ENCODE peak calls at places on chromosomes 16 and 17, in eight cellular contexts. L is choroid plexus epithelial cell; C is cardiac fibroblast; P is A549; Q is activated CD8-positive, alpha-beta T cell treated with anti-CD3 and anti-CD28 coated beads for 36 hours; Z is endothelial cell; Y is CD8-positive, alpha-beta T cell; I is endothelial cell of umbilical vein. M is an unnamed sample.

GRCh38 chr17:66417300-66417719 is 114.9 kb downstream of the PRKCA start:
- DNase-seq in L (no peak), C (no peak), P (no peak), Q (no peak), Z (no peak), Y (no peak), I (no peak), M (no peak)

GRCh38 chr16:80627108-80627507 is 86.3 kb downstream of the DYNLRB2 start:
- DNase-seq in L (no peak), C (no peak), P (no peak), Q (no peak), Z (no peak), Y (no peak), I (no peak), M (no peak)

GRCh38 chr17:50949128-50950001 is 83.2 kb upstream of the TOB1 start:
- DNase-seq in L (no peak), C (no peak), P (no peak), Q (no peak), Z (no peak), Y (no peak), I (no peak), M (no peak)

GRCh38 chr16:23975293-23975692 is 139.5 kb downstream of the PRKCB start:
- DNase-seq in L (no peak), C (no peak), P (no peak), Q (peak), Z (no peak), Y (no peak), I (no peak), M (no peak)

GRCh38 chr17:65433592-65433991 is 127.9 kb downstream of the AXIN2 start:
- DNase-seq in L (peak), C (no peak), P (no peak), Q (peak), Z (no peak), Y (no peak), I (no peak), M (no peak)

GRCh38 chr17:39167492-39167891 is 1.5 kb upstream of the ARL5C start:
- DNase-seq in L (no peak), C (no peak), P (no peak), Q (no peak), Z (no peak), Y (no peak), I (no peak), M (no peak)

GRCh38 chr16:9843424-9844013 is 338.7 kb downstream of the GRIN2A start:
- DNase-seq in L (no peak), C (peak), P (no peak), Q (no peak), Z (no peak), Y (no peak), I (no peak), M (peak)

GRCh38 chr17:73074515-73074914 is 18.0 kb downstream of the SLC39A11 start:
- DNase-seq in L (no peak), C (no peak), P (no peak), Q (no peak), Z (no peak), Y (no peak), I (no peak), M (no peak)

GRCh38 chr16:73058616-73059409 is 10.9 kb upstream of the ZFHX3 start:
- DNase-seq in L (peak), C (peak), P (no peak), Q (no peak), Z (peak), Y (no peak), I (peak), M (peak)

GRCh38 chr16:85357323-85357722 is 245.1 kb upstream of the CIBAR2 start:
- DNase-seq in L (no peak), C (no peak), P (no peak), Q (no peak), Z (no peak), Y (no peak), I (no peak), M (no peak)

GRCh38 chr17:45910667-45911066 is 16.3 kb downstream of the MAPT start:
- DNase-seq in L (no peak), C (no peak), P (no peak), Q (no peak), Z (no peak), Y (no peak), I (no peak), M (no peak)

GRCh38 chr17:48113201-48113676 is 5.7 kb downstream of the SNX11 start:
- DNase-seq in L (no peak), C (peak), P (no peak), Q (peak), Z (no peak), Y (peak), I (no peak), M (no peak)

GRCh38 chr17:79905832-79906231 is 66.6 kb upstream of the CBX4 start:
- DNase-seq in L (peak), C (peak), P (peak), Q (no peak), Z (no peak), Y (no peak), I (no peak), M (no peak)

GRCh38 chr17:57021226-57021940 is 43.5 kb downstream of the SCPEP1 start:
- DNase-seq in L (no peak), C (no peak), P (peak), Q (no peak), Z (no peak), Y (no peak), I (no peak), M (no peak)

GRCh38 chr17:67386965-67387551 is 10.0 kb downstream of the PITPNC1 start:
- DNase-seq in L (peak), C (peak), P (peak), Q (peak), Z (peak), Y (peak), I (peak), M (peak)

GRCh38 chr16:53372942-53373871 is 61.1 kb upstream of the RBL2 start:
- DNase-seq in L (no peak), C (no peak), P (peak), Q (peak), Z (peak), Y (peak), I (no peak), M (no peak)

GRCh38 chr17:55149485-55149884 is 115.3 kb upstream of the HLF start:
- DNase-seq in L (no peak), C (no peak), P (no peak), Q (no peak), Z (no peak), Y (no peak), I (no peak), M (no peak)

GRCh38 chr16:55021595-55022475 is 91.2 kb downstream of the IRX5 start:
- DNase-seq in L (peak), C (peak), P (peak), Q (peak), Z (peak), Y (no peak), I (no peak), M (peak)
- TF ChIP-seq CTCF in L (peak), C (no peak), P (peak), Q (no peak), Z (no peak), Y (no peak), I (no peak), M (no peak)

DNA sequence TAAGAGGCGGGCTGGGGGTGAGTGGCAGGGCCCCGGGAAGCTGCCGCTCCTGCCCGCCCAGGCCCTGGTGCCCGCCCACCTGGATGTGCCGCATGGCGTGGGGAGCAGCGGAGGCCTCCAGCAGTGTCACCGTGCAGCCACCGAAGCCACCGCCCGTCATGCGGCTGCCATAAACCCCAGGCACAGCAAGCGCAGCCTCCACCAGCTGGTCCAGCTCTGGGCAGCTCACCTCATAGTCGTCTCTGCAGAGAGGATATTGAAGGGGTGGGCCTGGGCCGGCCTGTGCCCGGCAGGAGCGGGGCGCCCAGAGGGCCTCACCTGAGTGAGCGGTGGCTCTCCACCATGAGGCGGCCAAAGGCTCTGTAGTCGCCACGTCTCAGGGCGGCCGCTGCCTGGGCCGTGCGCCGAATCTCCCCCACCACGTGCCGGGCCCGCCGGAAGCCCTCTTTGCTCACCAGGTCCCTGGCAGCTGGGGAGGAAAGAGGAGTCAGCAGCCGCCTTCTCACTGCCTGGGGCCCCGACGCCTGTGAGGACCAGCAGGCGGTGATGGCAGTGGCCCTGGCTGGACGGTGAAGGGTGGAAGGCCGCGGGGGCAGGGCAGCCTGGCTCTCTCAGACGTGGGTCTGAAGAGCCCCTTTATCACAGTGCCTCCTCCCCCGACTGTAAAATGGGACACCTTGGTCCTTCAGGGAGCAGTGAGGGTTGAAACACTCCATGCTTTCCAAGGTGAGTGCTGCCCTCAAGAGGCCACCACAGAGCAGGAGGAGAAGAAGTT is 6.7 kb downstream of the GALK1 start:
- DNase-seq in L (no peak), C (no peak), P (no peak), Q (no peak), Z (no peak), Y (no peak), I (no peak), M (no peak)
- TF ChIP-seq CTCF in L (peak), C (peak), P (peak), Q (no peak), Z (no peak), Y (no peak), I (peak), M (peak)

GRCh38 chr17:81961554-81962498 is 839 bp upstream of the NOTUM start:
- DNase-seq in L (no peak), C (no peak), P (no peak), Q (no peak), Z (no peak), Y (no peak), I (no peak), M (no peak)

GRCh38 chr17:81961087-81961514 is at the start of gene NOTUM:
- DNase-seq in L (peak), C (no peak), P (peak), Q (no peak), Z (no peak), Y (no peak), I (no peak), M (no peak)

GRCh38 chr17:81960130-81960958 is 643 bp downstream of the NOTUM start:
- DNase-seq in L (no peak), C (no peak), P (no peak), Q (no peak), Z (no peak), Y (no peak), I (no peak), M (no peak)

GRCh38 chr17:81964081-81964849 is 3.3 kb upstream of the NOTUM start:
- DNase-seq in L (no peak), C (no peak), P (no peak), Q (no peak), Z (no peak), Y (no peak), I (no peak), M (no peak)

DNA sequence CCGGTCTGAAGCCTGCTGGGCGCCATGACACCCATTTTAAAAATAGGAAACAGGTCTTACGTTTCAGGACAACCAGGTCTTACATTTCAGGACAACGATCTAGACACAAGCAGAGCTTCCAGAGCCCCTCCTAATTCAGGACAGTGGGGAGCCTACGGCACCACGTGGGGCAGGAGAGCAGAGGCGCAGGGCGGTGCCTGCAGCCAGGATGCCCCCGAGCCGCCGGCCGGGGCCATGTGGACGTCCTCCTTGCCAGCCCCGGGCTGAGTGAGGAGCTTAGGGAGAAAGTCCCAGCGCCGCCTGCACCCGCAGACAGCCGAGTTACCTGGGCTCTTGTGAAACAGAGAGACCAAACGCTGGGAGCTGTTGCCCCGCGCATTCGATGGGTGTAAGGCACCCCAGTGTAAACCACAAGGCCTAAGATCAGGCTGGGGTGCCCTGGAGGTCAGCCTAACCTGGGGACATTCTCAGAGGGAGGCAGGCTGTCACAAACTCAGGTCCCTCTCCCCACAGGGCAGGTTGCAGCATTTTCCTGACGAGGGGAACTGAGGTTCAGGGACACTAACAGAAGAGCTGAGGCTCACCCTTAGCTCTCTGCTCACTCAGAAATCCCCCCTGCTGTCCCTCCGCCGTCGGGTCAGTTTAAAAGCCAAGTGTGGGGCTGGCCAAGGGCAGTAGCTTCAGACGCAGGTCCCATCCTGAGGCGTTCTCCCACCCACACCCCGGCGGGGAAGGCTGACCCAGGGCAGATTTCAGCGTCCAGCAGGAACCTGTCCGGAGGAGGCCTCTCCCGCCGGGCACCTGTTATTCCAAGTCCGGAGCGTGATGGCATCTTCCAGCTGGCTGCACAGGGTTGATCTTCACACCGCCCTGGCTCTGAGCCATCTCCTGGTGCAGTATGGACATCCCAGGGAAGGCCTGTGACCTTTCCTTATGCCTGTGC is 1.8 kb upstream of the NOTUM start:
- DNase-seq in L (no peak), C (no peak), P (no peak), Q (no peak), Z (no peak), Y (no peak), I (no peak), M (no peak)
- TF ChIP-seq CTCF in L (no peak), C (no peak), P (no peak), Q (no peak), Z (no peak), Y (no peak), I (no peak), M (no peak)

GRCh38 chr16:30645727-30646126 is 5.0 kb upstream of the PRR14 start:
- DNase-seq in L (no peak), C (no peak), P (no peak), Q (no peak), Z (no peak), Y (no peak), I (no peak), M (no peak)
- TF ChIP-seq CTCF in L (no peak), C (no peak), P (no peak), Q (no peak), Z (no peak), Y (no peak), I (no peak), M (no peak)

GRCh38 chr17:42673885-42674754 is 2.7 kb downstream of the PLEKHH3 start:
- DNase-seq in L (peak), C (peak), P (peak), Q (peak), Z (peak), Y (peak), I (peak), M (peak)
- TF ChIP-seq CTCF in L (peak), C (peak), P (peak), Q (peak), Z (peak), Y (peak), I (peak), M (peak)

DNA sequence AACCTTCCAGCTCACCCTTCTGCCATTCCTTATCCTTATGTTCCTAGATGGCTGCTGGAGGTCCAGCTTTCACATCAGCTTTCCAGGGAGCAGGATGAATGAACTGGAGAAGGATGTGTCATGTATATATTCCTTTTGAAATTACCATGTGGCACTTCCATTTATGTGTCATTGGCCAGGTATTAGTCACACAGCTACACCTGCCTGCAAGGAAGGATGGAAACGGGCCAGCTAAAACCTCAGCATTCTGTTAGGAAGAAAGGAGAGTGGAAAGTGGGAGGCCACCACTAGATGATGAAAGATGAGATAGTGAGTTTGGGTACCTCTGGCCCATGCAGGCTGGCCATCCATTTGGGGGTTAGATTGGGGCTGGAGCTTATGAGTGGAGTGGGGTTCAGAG is 67.5 kb downstream of the KSR1 start:
- DNase-seq in L (no peak), C (no peak), P (no peak), Q (no peak), Z (no peak), Y (no peak), I (no peak), M (no peak)
- TF ChIP-seq CTCF in L (no peak), C (no peak), P (no peak), Q (no peak), Z (no peak), Y (no peak), I (no peak), M (no peak)

GRCh38 chr17:63305857-63306256 is 140.2 kb downstream of the CYB561 start:
- DNase-seq in L (no peak), C (no peak), P (no peak), Q (no peak), Z (no peak), Y (no peak), I (peak), M (no peak)

GRCh38 chr17:63306855-63307254 is 139.3 kb downstream of the CYB561 start:
- DNase-seq in L (no peak), C (no peak), P (no peak), Q (no peak), Z (no peak), Y (no peak), I (no peak), M (no peak)

GRCh38 chr17:63309021-63309420 is 137.1 kb downstream of the CYB561 start:
- DNase-seq in L (peak), C (peak), P (no peak), Q (no peak), Z (no peak), Y (no peak), I (peak), M (peak)

GRCh38 chr17:63308272-63308671 is 137.8 kb downstream of the CYB561 start:
- DNase-seq in L (no peak), C (no peak), P (no peak), Q (no peak), Z (no peak), Y (no peak), I (no peak), M (no peak)

GRCh38 chr17:63304704-63305261 is 141.3 kb downstream of the CYB561 start:
- DNase-seq in L (no peak), C (no peak), P (no peak), Q (no peak), Z (no peak), Y (no peak), I (no peak), M (no peak)
- TF ChIP-seq CTCF in L (no peak), C (no peak), P (no peak), Q (no peak), Z (no peak), Y (no peak), I (no peak), M (no peak)

GRCh38 chr16:79169239-79169638 is 431.3 kb downstream of the MAF start:
- DNase-seq in L (no peak), C (no peak), P (no peak), Q (peak), Z (no peak), Y (no peak), I (no peak), M (peak)
- TF ChIP-seq CTCF in L (no peak), C (no peak), P (no peak), Q (no peak), Z (no peak), Y (no peak), I (no peak), M (no peak)

GRCh38 chr16:89507834-89508590 is at the start of gene SPG7:
- DNase-seq in L (peak), C (peak), P (peak), Q (peak), Z (peak), Y (peak), I (peak), M (peak)
- TF ChIP-seq CTCF in L (no peak), C (no peak), P (no peak), Q (no peak), Z (no peak), Y (no peak), I (no peak), M (no peak)

GRCh38 chr17:21289902-21290571 is 5.5 kb downstream of the MAP2K3 start:
- DNase-seq in L (no peak), C (no peak), P (no peak), Q (no peak), Z (no peak), Y (no peak), I (no peak), M (no peak)
- TF ChIP-seq CTCF in L (no peak), C (no peak), P (no peak), Q (no peak), Z (no peak), Y (no peak), I (no peak), M (no peak)

M was measured in fibroblast of mammary gland.